ENCODE peak calls at places on chromosomes 4 and X, in ten cellular contexts. One of them, this sample, is unnamed.

GRCh38 chr4:142016031-142016430 is 379.6 kb downstream of the IL15 start:
- DNase-seq in CD4-positive, CD25-positive, alpha-beta regulatory T cell: no peak
- DNase-seq in endothelial cell of umbilical vein: no peak
- DNase-seq in suprapubic skin: no peak
- DNase-seq in gastrocnemius medialis: no peak
- DNase-seq in GM23338: no peak
- DNase-seq in HCT116: no peak
- DNase-seq in GM23248: no peak
- DNase-seq in upper lobe of right lung: no peak
- DNase-seq in heart left ventricle: no peak
- DNase-seq in this sample: no peak

GRCh38 chr4:6446538-6447451 is 25.6 kb downstream of the PPP2R2C start:
- DNase-seq in suprapubic skin: no peak
- DNase-seq in GM23338: no peak
- DNase-seq in endothelial cell of umbilical vein: no peak
- DNase-seq in heart left ventricle: peak
- DNase-seq in CD4-positive, CD25-positive, alpha-beta regulatory T cell: no peak
- DNase-seq in HCT116: no peak
- DNase-seq in upper lobe of right lung: no peak
- DNase-seq in GM23248: no peak
- DNase-seq in gastrocnemius medialis: no peak
- DNase-seq in this sample: no peak

GRCh38 chr4:4658051-4658450 is 116.2 kb upstream of the STX18 start:
- DNase-seq in suprapubic skin: no peak
- DNase-seq in endothelial cell of umbilical vein: no peak
- DNase-seq in gastrocnemius medialis: no peak
- DNase-seq in upper lobe of right lung: no peak
- DNase-seq in GM23338: no peak
- DNase-seq in heart left ventricle: no peak
- DNase-seq in GM23248: no peak
- DNase-seq in CD4-positive, CD25-positive, alpha-beta regulatory T cell: no peak
- DNase-seq in HCT116: peak
- DNase-seq in this sample: no peak

GRCh38 chrX:17788439-17788838 is 51.1 kb downstream of the SCML1 start:
- DNase-seq in suprapubic skin: no peak
- DNase-seq in gastrocnemius medialis: no peak
- DNase-seq in HCT116: peak
- DNase-seq in upper lobe of right lung: peak
- DNase-seq in CD4-positive, CD25-positive, alpha-beta regulatory T cell: no peak
- DNase-seq in endothelial cell of umbilical vein: peak
- DNase-seq in GM23338: peak
- DNase-seq in GM23248: peak
- DNase-seq in heart left ventricle: peak
- DNase-seq in this sample: peak

GRCh38 chrX:38896724-38897298 is 95.6 kb downstream of the MID1IP1 start:
- DNase-seq in gastrocnemius medialis: no peak
- DNase-seq in heart left ventricle: no peak
- DNase-seq in upper lobe of right lung: no peak
- DNase-seq in suprapubic skin: no peak
- DNase-seq in GM23248: no peak
- DNase-seq in GM23338: no peak
- DNase-seq in endothelial cell of umbilical vein: no peak
- DNase-seq in CD4-positive, CD25-positive, alpha-beta regulatory T cell: no peak
- DNase-seq in HCT116: no peak
- DNase-seq in this sample: no peak

GRCh38 chrX:123489011-123489410 is 243.8 kb downstream of the THOC2 start:
- DNase-seq in HCT116: no peak
- DNase-seq in endothelial cell of umbilical vein: no peak
- DNase-seq in GM23338: no peak
- DNase-seq in upper lobe of right lung: no peak
- DNase-seq in heart left ventricle: no peak
- DNase-seq in GM23248: peak
- DNase-seq in gastrocnemius medialis: no peak
- DNase-seq in suprapubic skin: no peak
- DNase-seq in CD4-positive, CD25-positive, alpha-beta regulatory T cell: no peak
- DNase-seq in this sample: no peak

GRCh38 chrX:14697453-14697852 is 168.1 kb downstream of the GLRA2 start:
- DNase-seq in upper lobe of right lung: no peak
- DNase-seq in gastrocnemius medialis: no peak
- DNase-seq in CD4-positive, CD25-positive, alpha-beta regulatory T cell: no peak
- DNase-seq in heart left ventricle: no peak
- DNase-seq in HCT116: peak
- DNase-seq in endothelial cell of umbilical vein: peak
- DNase-seq in GM23338: peak
- DNase-seq in GM23248: peak
- DNase-seq in suprapubic skin: no peak
- DNase-seq in this sample: no peak

GRCh38 chr4:91427171-91427570 is 876.6 kb upstream of the GRID2 start:
- DNase-seq in GM23338: no peak
- DNase-seq in HCT116: peak
- DNase-seq in GM23248: no peak
- DNase-seq in heart left ventricle: no peak
- DNase-seq in endothelial cell of umbilical vein: no peak
- DNase-seq in CD4-positive, CD25-positive, alpha-beta regulatory T cell: no peak
- DNase-seq in upper lobe of right lung: no peak
- DNase-seq in gastrocnemius medialis: no peak
- DNase-seq in suprapubic skin: no peak
- DNase-seq in this sample: peak

GRCh38 chr4:86894465-86894864 is 2.2 kb upstream of the C4orf36 start:
- DNase-seq in gastrocnemius medialis: no peak
- DNase-seq in upper lobe of right lung: no peak
- DNase-seq in HCT116: no peak
- DNase-seq in heart left ventricle: no peak
- DNase-seq in endothelial cell of umbilical vein: peak
- DNase-seq in suprapubic skin: no peak
- DNase-seq in CD4-positive, CD25-positive, alpha-beta regulatory T cell: no peak
- DNase-seq in GM23248: peak
- DNase-seq in GM23338: no peak
- DNase-seq in this sample: peak

GRCh38 chr4:101774807-101775206 is 15.7 kb upstream of the BANK1 start:
- DNase-seq in GM23338: no peak
- DNase-seq in heart left ventricle: no peak
- DNase-seq in gastrocnemius medialis: no peak
- DNase-seq in suprapubic skin: no peak
- DNase-seq in HCT116: no peak
- DNase-seq in upper lobe of right lung: no peak
- DNase-seq in CD4-positive, CD25-positive, alpha-beta regulatory T cell: no peak
- DNase-seq in GM23248: peak
- DNase-seq in endothelial cell of umbilical vein: no peak
- DNase-seq in this sample: no peak

GRCh38 chr4:101780284-101780683 is 10.2 kb upstream of the BANK1 start:
- DNase-seq in GM23338: no peak
- DNase-seq in GM23248: no peak
- DNase-seq in suprapubic skin: no peak
- DNase-seq in upper lobe of right lung: no peak
- DNase-seq in gastrocnemius medialis: no peak
- DNase-seq in heart left ventricle: no peak
- DNase-seq in CD4-positive, CD25-positive, alpha-beta regulatory T cell: no peak
- DNase-seq in HCT116: no peak
- DNase-seq in endothelial cell of umbilical vein: no peak
- DNase-seq in this sample: no peak

GRCh38 chr4:101782546-101782945 is 8.0 kb upstream of the BANK1 start:
- DNase-seq in CD4-positive, CD25-positive, alpha-beta regulatory T cell: no peak
- DNase-seq in endothelial cell of umbilical vein: no peak
- DNase-seq in upper lobe of right lung: no peak
- DNase-seq in heart left ventricle: no peak
- DNase-seq in GM23338: no peak
- DNase-seq in HCT116: no peak
- DNase-seq in gastrocnemius medialis: no peak
- DNase-seq in suprapubic skin: no peak
- DNase-seq in GM23248: peak
- DNase-seq in this sample: no peak

DNA sequence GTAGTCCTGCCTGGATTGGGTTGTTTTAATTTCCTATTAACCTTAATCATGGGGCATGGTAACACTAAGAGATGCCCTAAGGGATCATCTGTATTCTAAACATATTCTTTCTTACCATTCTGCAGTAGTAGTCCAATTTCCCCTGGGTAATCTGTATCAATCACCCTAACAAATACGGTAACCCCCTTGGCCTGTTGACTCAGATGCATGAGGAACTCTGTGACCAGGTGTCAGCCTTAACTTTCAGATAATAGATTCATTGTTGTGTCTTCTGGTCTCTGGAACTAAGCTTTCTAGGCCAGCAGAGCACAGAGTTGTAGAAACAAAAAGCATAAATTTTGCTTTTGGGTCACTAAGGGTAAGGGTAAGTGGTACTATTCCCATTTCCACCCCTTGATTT is 13.1 kb upstream of the BANK1 start:
- DNase-seq in CD4-positive, CD25-positive, alpha-beta regulatory T cell: no peak
- DNase-seq in upper lobe of right lung: no peak
- DNase-seq in HCT116: no peak
- DNase-seq in suprapubic skin: no peak
- DNase-seq in GM23248: no peak
- DNase-seq in endothelial cell of umbilical vein: no peak
- DNase-seq in GM23338: no peak
- DNase-seq in gastrocnemius medialis: no peak
- DNase-seq in heart left ventricle: no peak
- DNase-seq in this sample: no peak
- H3K4me3 ChIP-seq in CD4-positive, CD25-positive, alpha-beta regulatory T cell: no peak
- H3K4me3 ChIP-seq in upper lobe of right lung: no peak
- H3K4me3 ChIP-seq in HCT116: no peak
- H3K4me3 ChIP-seq in suprapubic skin: no peak
- H3K4me3 ChIP-seq in GM23248: no peak
- H3K4me3 ChIP-seq in endothelial cell of umbilical vein: no peak
- H3K4me3 ChIP-seq in GM23338: no peak
- H3K4me3 ChIP-seq in gastrocnemius medialis: no peak
- H3K4me3 ChIP-seq in heart left ventricle: no peak
- H3K4me3 ChIP-seq in this sample: no peak

GRCh38 chrX:48487362-48487785 is 11.4 kb downstream of the FTSJ1 start:
- DNase-seq in HCT116: peak
- DNase-seq in CD4-positive, CD25-positive, alpha-beta regulatory T cell: no peak
- DNase-seq in suprapubic skin: no peak
- DNase-seq in gastrocnemius medialis: no peak
- DNase-seq in endothelial cell of umbilical vein: no peak
- DNase-seq in GM23338: peak
- DNase-seq in GM23248: peak
- DNase-seq in heart left ventricle: no peak
- DNase-seq in upper lobe of right lung: no peak
- DNase-seq in this sample: peak
- H3K27ac ChIP-seq in HCT116: peak
- H3K27ac ChIP-seq in CD4-positive, CD25-positive, alpha-beta regulatory T cell: no peak
- H3K27ac ChIP-seq in suprapubic skin: no peak
- H3K27ac ChIP-seq in gastrocnemius medialis: no peak
- H3K27ac ChIP-seq in endothelial cell of umbilical vein: no peak
- H3K27ac ChIP-seq in GM23338: no peak
- H3K27ac ChIP-seq in GM23248: peak
- H3K27ac ChIP-seq in heart left ventricle: no peak
- H3K27ac ChIP-seq in upper lobe of right lung: no peak
- H3K27ac ChIP-seq in this sample: peak

DNA sequence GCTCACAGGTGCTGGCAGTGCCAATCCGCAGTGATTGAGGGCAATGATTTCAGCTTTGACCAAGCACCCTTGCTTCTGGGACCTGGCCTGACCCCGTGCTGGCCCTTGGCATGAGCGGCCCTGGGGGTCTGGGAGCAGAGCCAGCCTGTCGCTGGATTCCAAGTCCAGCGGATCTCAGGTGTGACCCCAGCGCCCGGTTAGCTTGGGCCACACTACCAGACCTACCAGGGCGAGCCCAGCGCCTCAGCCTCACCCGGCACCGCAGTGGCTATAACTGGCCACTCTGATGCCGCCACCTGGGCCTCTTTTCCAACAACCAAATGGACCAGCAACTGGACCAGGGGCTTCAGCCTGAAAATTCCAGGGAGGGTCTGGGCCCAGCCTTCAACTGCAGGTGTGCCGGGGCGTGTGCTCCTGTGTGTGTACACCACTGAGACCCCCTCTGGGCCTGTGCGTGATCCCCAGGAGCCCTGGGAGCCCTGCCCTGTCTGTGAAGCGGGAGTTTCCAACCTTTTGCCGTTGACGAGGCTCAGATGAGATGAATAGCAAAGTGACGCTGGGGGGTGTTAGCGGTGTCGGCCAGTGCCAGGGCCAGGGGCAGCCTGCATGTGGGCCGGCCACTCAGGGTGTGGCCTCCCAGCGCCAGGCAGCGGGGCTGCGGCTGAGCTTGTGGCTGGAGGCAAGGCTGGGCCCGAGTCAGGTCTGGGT is 658 bp downstream of the SH3TC1 start:
- DNase-seq in CD4-positive, CD25-positive, alpha-beta regulatory T cell: no peak
- DNase-seq in upper lobe of right lung: peak
- DNase-seq in heart left ventricle: no peak
- DNase-seq in endothelial cell of umbilical vein: peak
- DNase-seq in GM23338: no peak
- DNase-seq in suprapubic skin: no peak
- DNase-seq in HCT116: no peak
- DNase-seq in GM23248: no peak
- DNase-seq in gastrocnemius medialis: no peak
- DNase-seq in this sample: no peak
- H3K4me3 ChIP-seq in CD4-positive, CD25-positive, alpha-beta regulatory T cell: peak
- H3K4me3 ChIP-seq in upper lobe of right lung: peak
- H3K4me3 ChIP-seq in heart left ventricle: peak
- H3K4me3 ChIP-seq in endothelial cell of umbilical vein: peak
- H3K4me3 ChIP-seq in GM23338: no peak
- H3K4me3 ChIP-seq in suprapubic skin: peak
- H3K4me3 ChIP-seq in HCT116: peak
- H3K4me3 ChIP-seq in GM23248: peak
- H3K4me3 ChIP-seq in gastrocnemius medialis: peak
- H3K4me3 ChIP-seq in this sample: peak

DNA sequence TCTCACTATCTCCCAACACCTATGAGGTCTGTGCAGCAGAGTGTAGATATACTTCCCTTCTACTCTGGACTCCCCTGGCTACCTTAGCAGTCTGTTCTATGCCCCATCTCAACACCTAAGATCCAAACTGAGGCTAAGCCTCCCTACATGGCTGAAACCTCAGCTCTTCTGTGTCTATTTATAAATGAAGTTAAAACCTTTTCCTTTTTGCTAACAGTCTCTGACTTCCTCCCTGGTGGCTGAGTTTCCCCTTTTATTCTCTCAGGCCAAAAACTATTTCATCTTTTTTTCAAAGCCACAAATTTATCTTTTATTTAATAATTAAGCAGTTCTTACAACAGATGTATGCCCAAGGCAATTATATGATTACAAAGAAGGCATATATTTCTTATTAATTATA is 111.8 kb upstream of the STIM2 start:
- DNase-seq in gastrocnemius medialis: no peak
- DNase-seq in GM23338: no peak
- DNase-seq in HCT116: no peak
- DNase-seq in GM23248: no peak
- DNase-seq in upper lobe of right lung: no peak
- DNase-seq in endothelial cell of umbilical vein: no peak
- DNase-seq in suprapubic skin: no peak
- DNase-seq in CD4-positive, CD25-positive, alpha-beta regulatory T cell: no peak
- DNase-seq in heart left ventricle: no peak
- DNase-seq in this sample: no peak
- H3K27ac ChIP-seq in gastrocnemius medialis: no peak
- H3K27ac ChIP-seq in GM23338: no peak
- H3K27ac ChIP-seq in HCT116: no peak
- H3K27ac ChIP-seq in GM23248: no peak
- H3K27ac ChIP-seq in upper lobe of right lung: no peak
- H3K27ac ChIP-seq in endothelial cell of umbilical vein: no peak
- H3K27ac ChIP-seq in suprapubic skin: no peak
- H3K27ac ChIP-seq in CD4-positive, CD25-positive, alpha-beta regulatory T cell: no peak
- H3K27ac ChIP-seq in heart left ventricle: no peak
- H3K27ac ChIP-seq in this sample: no peak

GRCh38 chrX:154094833-154095232 is 2.7 kb downstream of the MECP2 start:
- DNase-seq in suprapubic skin: no peak
- DNase-seq in CD4-positive, CD25-positive, alpha-beta regulatory T cell: no peak
- DNase-seq in GM23338: no peak
- DNase-seq in HCT116: no peak
- DNase-seq in gastrocnemius medialis: no peak
- DNase-seq in upper lobe of right lung: no peak
- DNase-seq in heart left ventricle: no peak
- DNase-seq in GM23248: no peak
- DNase-seq in endothelial cell of umbilical vein: no peak
- DNase-seq in this sample: no peak
- H3K4me3 ChIP-seq in suprapubic skin: peak
- H3K4me3 ChIP-seq in CD4-positive, CD25-positive, alpha-beta regulatory T cell: peak
- H3K4me3 ChIP-seq in GM23338: peak
- H3K4me3 ChIP-seq in HCT116: no peak
- H3K4me3 ChIP-seq in gastrocnemius medialis: no peak
- H3K4me3 ChIP-seq in upper lobe of right lung: peak
- H3K4me3 ChIP-seq in heart left ventricle: no peak
- H3K4me3 ChIP-seq in GM23248: peak
- H3K4me3 ChIP-seq in endothelial cell of umbilical vein: no peak
- H3K4me3 ChIP-seq in this sample: no peak